ENCODE peak calls at places on chromosome 9, in four cellular contexts. S is T-cell; B is activated CD8-positive, alpha-beta memory T cell treated with anti-CD3 and anti-CD28 coated beads for 1 hour; C is NCI-H510A. N is an unnamed sample.

GRCh38 chr9:114804504-114804903 is 1.3 kb downstream of the TNFSF15 start:
- DNase-seq in S (no peak), B (no peak), C (no peak), N (no peak)

GRCh38 chr9:78031826-78032598 is 401 bp upstream of the GNAQ start:
- DNase-seq in S (peak), B (peak), C (peak), N (peak)

GRCh38 chr9:108537756-108538155 is 318.0 kb downstream of the ACTL7B start:
- DNase-seq in S (no peak), B (no peak), C (no peak), N (no peak)

GRCh38 chr9:127637322-127637847 is 25.3 kb downstream of the STXBP1 start:
- DNase-seq in S (no peak), B (no peak), C (no peak), N (no peak)

GRCh38 chr9:137550958-137551655 is 572 bp upstream of the MRPL41 start:
- DNase-seq in S (no peak), B (no peak), C (peak), N (no peak)

GRCh38 chr9:119451426-119451825 is 82.2 kb upstream of the BRINP1 start:
- DNase-seq in S (no peak), B (no peak), C (no peak), N (no peak)

GRCh38 chr9:92728831-92729734 is 35.5 kb downstream of the BICD2 start:
- DNase-seq in S (no peak), B (no peak), C (no peak), N (no peak)

GRCh38 chr9:110255417-110256141 is 728 bp downstream of the TXN start:
- DNase-seq in S (no peak), B (no peak), C (no peak), N (peak)

GRCh38 chr9:93077811-93078210 is 18.2 kb upstream of the CARD19 start:
- DNase-seq in S (no peak), B (no peak), C (no peak), N (no peak)

GRCh38 chr9:120324996-120325642 is 254.8 kb downstream of the CDK5RAP2 start:
- DNase-seq in S (no peak), B (no peak), C (peak), N (no peak)

GRCh38 chr9:27489087-27489876 is 34.8 kb upstream of the IFNK start:
- DNase-seq in S (no peak), B (no peak), C (no peak), N (no peak)

GRCh38 chr9:132669636-132670358 is at the start of gene DDX31:
- DNase-seq in S (peak), B (peak), C (peak), N (peak)

GRCh38 chr9:133792721-133793470 is 54.7 kb upstream of the SARDH start:
- DNase-seq in S (peak), B (peak), C (no peak), N (no peak)

GRCh38 chr9:131661954-131662621 is 77.8 kb downstream of the RAPGEF1 start:
- DNase-seq in S (peak), B (peak), C (no peak), N (no peak)

GRCh38 chr9:33225319-33226152 is 14.4 kb upstream of the SPINK4 start:
- DNase-seq in S (peak), B (peak), C (no peak), N (no peak)

GRCh38 chr9:15927131-15927530 is 374.3 kb downstream of the CCDC171 start:
- DNase-seq in S (no peak), B (no peak), C (no peak), N (no peak)

GRCh38 chr9:254516-254915 is 39.9 kb downstream of the DOCK8 start:
- DNase-seq in S (no peak), B (no peak), C (no peak), N (no peak)

GRCh38 chr9:95441081-95441480 is 75.7 kb downstream of the PTCH1 start:
- DNase-seq in S (no peak), B (no peak), C (no peak), N (no peak)

GRCh38 chr9:124698265-124698664 is 72.8 kb downstream of the NR6A1 start:
- DNase-seq in S (no peak), B (no peak), C (no peak), N (no peak)

GRCh38 chr9:123713282-123713681 is 216.6 kb downstream of the DENND1A start:
- DNase-seq in S (no peak), B (no peak), C (no peak), N (no peak)

GRCh38 chr9:132588501-132589147 is 6.2 kb downstream of the BARHL1 start:
- DNase-seq in S (no peak), B (no peak), C (no peak), N (no peak)

GRCh38 chr9:98191615-98192502 is 578 bp downstream of the CORO2A start:
- DNase-seq in S (no peak), B (peak), C (peak), N (no peak)

GRCh38 chr9:97280755-97281330 is 26.6 kb upstream of the CCDC180 start:
- DNase-seq in S (no peak), B (no peak), C (no peak), N (no peak)

GRCh38 chr9:127214421-127215265 is 49.9 kb upstream of the GARNL3 start:
- DNase-seq in S (peak), B (peak), C (peak), N (no peak)

GRCh38 chr9:118651511-118651910 is 717.7 kb downstream of the BRINP1 start:
- DNase-seq in S (no peak), B (no peak), C (no peak), N (no peak)

GRCh38 chr9:110880123-110880522 is 158.1 kb downstream of the LPAR1 start:
- DNase-seq in S (no peak), B (no peak), C (no peak), N (no peak)

GRCh38 chr9:107870927-107871720 is 381.6 kb upstream of the KLF4 start:
- DNase-seq in S (no peak), B (no peak), C (no peak), N (no peak)

GRCh38 chr9:112753725-112754124 is 3.2 kb downstream of the SNX30 start:
- DNase-seq in S (no peak), B (no peak), C (no peak), N (no peak)

GRCh38 chr9:119963798-119964372 is 594.6 kb upstream of the BRINP1 start:
- DNase-seq in S (no peak), B (no peak), C (no peak), N (no peak)

GRCh38 chr9:77455312-77455927 is 192.7 kb downstream of the GNA14 start:
- DNase-seq in S (peak), B (peak), C (no peak), N (no peak)

GRCh38 chr9:82934949-82935348 is 128.0 kb downstream of the RASEF start:
- DNase-seq in S (no peak), B (no peak), C (no peak), N (no peak)